ENCODE peak calls at places on chromosomes 2 and 18, in four cellular contexts. R is Right ventricle myocardium superior, G is tibial nerve, J is GM20000. Z is an unnamed sample.

GRCh38 chr2:241214766-241215165 is 26.3 kb downstream of the ANO7 start:
- DNase-seq in R (no peak), J (no peak), G (no peak), Z (no peak)

GRCh38 chr2:233973786-233974185 is 56.6 kb downstream of the TRPM8 start:
- DNase-seq in R (no peak), G (no peak), J (no peak), Z (no peak)

GRCh38 chr18:58336605-58337004 is 292.3 kb downstream of the ALPK2 start:
- DNase-seq in G (no peak), R (no peak), J (no peak), Z (no peak)

GRCh38 chr2:173239644-173240043 is 115.0 kb upstream of the CDCA7 start:
- DNase-seq in J (peak; percentile 65), R (no peak), G (no peak), Z (no peak)

GRCh38 chr2:37590119-37590571 is 81.3 kb downstream of the CDC42EP3 start:
- DNase-seq in G (peak; percentile 53), J (no peak), R (no peak), Z (no peak)

GRCh38 chr2:8680931-8681760 is 710 bp upstream of the ID2 start:
- DNase-seq in J (peak; percentile 75), G (peak; percentile 58), R (peak; percentile 77), Z (peak; percentile 88)

GRCh38 chr2:171858397-171858958 is 35.6 kb downstream of the SLC25A12 start:
- DNase-seq in J (no peak), R (no peak), G (no peak), Z (no peak)

GRCh38 chr2:190649798-190650390 is 1.0 kb downstream of the NAB1 start:
- DNase-seq in R (no peak), J (no peak), G (no peak), Z (peak; percentile 18)

GRCh38 chr2:156864230-156864629 is 393.3 kb upstream of the GALNT5 start:
- DNase-seq in R (no peak), J (no peak), G (no peak), Z (no peak)

GRCh38 chr2:69464575-69464974 is 27.3 kb upstream of the NFU1 start:
- DNase-seq in J (no peak), R (peak; percentile 53), G (peak; percentile 16), Z (no peak)

GRCh38 chr2:234564719-234565118 is 67.8 kb upstream of the ARL4C start:
- DNase-seq in R (no peak), J (no peak), G (no peak), Z (no peak)

GRCh38 chr18:45521777-45522176 is 93.5 kb upstream of the SLC14A2 start:
- DNase-seq in J (peak; percentile 19), G (peak; percentile 52), R (peak; percentile 46), Z (no peak)

GRCh38 chr2:112181571-112182290 is 43.5 kb downstream of the FBLN7 start:
- DNase-seq in J (no peak), G (no peak), R (no peak), Z (no peak)

GRCh38 chr2:30862054-30862651 is 54.9 kb upstream of the CAPN13 start:
- DNase-seq in G (peak; percentile 59), R (peak; percentile 59), J (peak; percentile 62), Z (peak; percentile 79)

GRCh38 chr2:12417811-12418210 is 298.9 kb upstream of the TRIB2 start:
- DNase-seq in R (no peak), G (no peak), J (no peak), Z (no peak)

GRCh38 chr2:36650031-36650430 is 46.5 kb upstream of the VIT start:
- DNase-seq in R (no peak), G (no peak), J (peak; percentile 31), Z (peak; percentile 7)

GRCh38 chr2:225100856-225101294 is 58.6 kb upstream of the DOCK10 start:
- DNase-seq in G (no peak), R (no peak), J (no peak), Z (no peak)

GRCh38 chr2:216888907-216889622 is 29.2 kb upstream of the TNP1 start:
- DNase-seq in J (no peak), G (no peak), R (peak; percentile 48), Z (no peak)

GRCh38 chr2:105248316-105249070 is 7.0 kb downstream of the GPR45 start:
- DNase-seq in R (no peak), J (no peak), G (no peak), Z (no peak)

GRCh38 chr2:109391243-109391642 is 222.5 kb downstream of the SEPTIN10 start:
- DNase-seq in J (no peak), G (no peak), R (peak; percentile 11), Z (no peak)

GRCh38 chr2:228048838-228049490 is 132.5 kb downstream of the SPHKAP start:
- DNase-seq in R (no peak), G (no peak), J (peak; percentile 3), Z (peak; percentile 2)

GRCh38 chr2:6352906-6353515 is 512.7 kb downstream of the CMPK2 start:
- DNase-seq in R (peak; percentile 63), J (no peak), G (peak; percentile 8), Z (peak; percentile 18)

GRCh38 chr2:190679813-190680591 is 31.1 kb downstream of the NAB1 start:
- DNase-seq in R (peak; percentile 62), J (peak; percentile 38), G (no peak), Z (peak; percentile 24)

GRCh38 chr2:3403587-3404334 is 24.3 kb downstream of the TRAPPC12 start:
- DNase-seq in G (no peak), J (peak; percentile 84), R (no peak), Z (peak; percentile 71)

GRCh38 chr18:9011431-9011830 is 91.1 kb upstream of the NDUFV2 start:
- DNase-seq in R (no peak), J (no peak), G (no peak), Z (no peak)

GRCh38 chr2:113275556-113276215 is 3.0 kb downstream of the PAX8 start:
- DNase-seq in J (no peak), R (no peak), G (no peak), Z (no peak)

Z was measured in OCI-LY7.